ENCODE peak calls at places on chromosomes 7 and 10, in eight cellular contexts. One of them, this sample, is unnamed.

GRCh38 chr7:133376514-133376913 is 123.6 kb downstream of the EXOC4 start:
- DNase-seq in GM23338: no peak
- DNase-seq in OCI-LY7: no peak
- DNase-seq in GM23248: no peak
- DNase-seq in MM.1S: peak; percentile 42
- DNase-seq in hepatocyte: no peak
- DNase-seq in PC-3: no peak
- DNase-seq in HCT116: no peak
- DNase-seq in this sample: no peak

GRCh38 chr10:124912052-124912435 is 29.9 kb upstream of the ZRANB1 start:
- DNase-seq in GM23338: no peak
- DNase-seq in OCI-LY7: no peak
- DNase-seq in GM23248: no peak
- DNase-seq in MM.1S: no peak
- DNase-seq in hepatocyte: no peak
- DNase-seq in PC-3: no peak
- DNase-seq in HCT116: no peak
- DNase-seq in this sample: no peak

GRCh38 chr10:104811166-104811565 is 170.1 kb downstream of the SORCS3 start:
- DNase-seq in GM23338: no peak
- DNase-seq in OCI-LY7: no peak
- DNase-seq in GM23248: no peak
- DNase-seq in MM.1S: no peak
- DNase-seq in hepatocyte: no peak
- DNase-seq in PC-3: no peak
- DNase-seq in HCT116: no peak
- DNase-seq in this sample: no peak

GRCh38 chr10:93710333-93710909 is 8.0 kb upstream of the FRA10AC1 start:
- DNase-seq in GM23338: no peak
- DNase-seq in OCI-LY7: no peak
- DNase-seq in GM23248: no peak
- DNase-seq in MM.1S: no peak
- DNase-seq in hepatocyte: no peak
- DNase-seq in PC-3: no peak
- DNase-seq in HCT116: no peak
- DNase-seq in this sample: no peak

GRCh38 chr7:27237735-27238334 is 4.8 kb upstream of the EVX1 start:
- DNase-seq in GM23338: no peak
- DNase-seq in OCI-LY7: no peak
- DNase-seq in GM23248: peak; percentile 87
- DNase-seq in MM.1S: no peak
- DNase-seq in hepatocyte: no peak
- DNase-seq in PC-3: peak; percentile 58
- DNase-seq in HCT116: no peak
- DNase-seq in this sample: no peak

GRCh38 chr10:79904671-79905321 is 44.1 kb downstream of the SFTPD start:
- DNase-seq in GM23338: peak; percentile 85
- DNase-seq in OCI-LY7: no peak
- DNase-seq in GM23248: peak; percentile 82
- DNase-seq in MM.1S: peak; percentile 63
- DNase-seq in hepatocyte: peak; percentile 72
- DNase-seq in PC-3: peak; percentile 91
- DNase-seq in HCT116: peak; percentile 27
- DNase-seq in this sample: peak; percentile 83

GRCh38 chr7:131352032-131352431 is 24.4 kb downstream of the MKLN1 start:
- DNase-seq in GM23338: no peak
- DNase-seq in OCI-LY7: no peak
- DNase-seq in GM23248: no peak
- DNase-seq in MM.1S: no peak
- DNase-seq in hepatocyte: no peak
- DNase-seq in PC-3: no peak
- DNase-seq in HCT116: no peak
- DNase-seq in this sample: no peak

GRCh38 chr7:5284304-5285281 is 1.9 kb downstream of the SLC29A4 start:
- DNase-seq in GM23338: peak; percentile 95
- DNase-seq in OCI-LY7: peak; percentile 72
- DNase-seq in GM23248: no peak
- DNase-seq in MM.1S: peak; percentile 12
- DNase-seq in hepatocyte: peak; percentile 89
- DNase-seq in PC-3: peak; percentile 29
- DNase-seq in HCT116: peak; percentile 54
- DNase-seq in this sample: peak; percentile 88

GRCh38 chr10:124674768-124675222 is 69.4 kb downstream of the FAM53B start:
- DNase-seq in GM23338: no peak
- DNase-seq in OCI-LY7: no peak
- DNase-seq in GM23248: no peak
- DNase-seq in MM.1S: no peak
- DNase-seq in hepatocyte: no peak
- DNase-seq in PC-3: no peak
- DNase-seq in HCT116: no peak
- DNase-seq in this sample: no peak

GRCh38 chr7:115635876-115636275 is 394.7 kb downstream of the TFEC start:
- DNase-seq in GM23338: no peak
- DNase-seq in OCI-LY7: no peak
- DNase-seq in GM23248: no peak
- DNase-seq in MM.1S: no peak
- DNase-seq in hepatocyte: no peak
- DNase-seq in PC-3: no peak
- DNase-seq in HCT116: no peak
- DNase-seq in this sample: no peak

GRCh38 chr10:114400091-114400490 is 4.2 kb downstream of the AFAP1L2 start:
- DNase-seq in GM23338: no peak
- DNase-seq in OCI-LY7: no peak
- DNase-seq in GM23248: no peak
- DNase-seq in MM.1S: no peak
- DNase-seq in hepatocyte: no peak
- DNase-seq in PC-3: no peak
- DNase-seq in HCT116: no peak
- DNase-seq in this sample: no peak

GRCh38 chr7:117435475-117436043 is 8.3 kb upstream of the ASZ1 start:
- DNase-seq in GM23338: no peak
- DNase-seq in OCI-LY7: no peak
- DNase-seq in GM23248: no peak
- DNase-seq in MM.1S: peak; percentile 28
- DNase-seq in hepatocyte: peak; percentile 28
- DNase-seq in PC-3: peak; percentile 4
- DNase-seq in HCT116: no peak
- DNase-seq in this sample: no peak

GRCh38 chr7:81111781-81112540 is 193.1 kb upstream of the SEMA3C start:
- DNase-seq in GM23338: no peak
- DNase-seq in OCI-LY7: no peak
- DNase-seq in GM23248: peak; percentile 1
- DNase-seq in MM.1S: no peak
- DNase-seq in hepatocyte: peak; percentile 26
- DNase-seq in PC-3: no peak
- DNase-seq in HCT116: no peak
- DNase-seq in this sample: no peak

GRCh38 chr10:689433-690226 is at the start of gene DIP2C:
- DNase-seq in GM23338: peak; percentile 80
- DNase-seq in OCI-LY7: no peak
- DNase-seq in GM23248: peak; percentile 90
- DNase-seq in MM.1S: no peak
- DNase-seq in hepatocyte: peak; percentile 94
- DNase-seq in PC-3: peak; percentile 44
- DNase-seq in HCT116: peak; percentile 16
- DNase-seq in this sample: peak; percentile 94

GRCh38 chr10:70098271-70098670 is 34.4 kb downstream of the AIFM2 start:
- DNase-seq in GM23338: no peak
- DNase-seq in OCI-LY7: no peak
- DNase-seq in GM23248: no peak
- DNase-seq in MM.1S: no peak
- DNase-seq in hepatocyte: no peak
- DNase-seq in PC-3: no peak
- DNase-seq in HCT116: no peak
- DNase-seq in this sample: no peak

GRCh38 chr7:83941300-83941699 is 253.3 kb downstream of the SEMA3A start:
- DNase-seq in GM23338: no peak
- DNase-seq in OCI-LY7: no peak
- DNase-seq in GM23248: no peak
- DNase-seq in MM.1S: no peak
- DNase-seq in hepatocyte: no peak
- DNase-seq in PC-3: peak; percentile 20
- DNase-seq in HCT116: no peak
- DNase-seq in this sample: no peak

GRCh38 chr10:106734220-106734619 is 430.3 kb downstream of the SORCS1 start:
- DNase-seq in GM23338: no peak
- DNase-seq in OCI-LY7: no peak
- DNase-seq in GM23248: no peak
- DNase-seq in MM.1S: no peak
- DNase-seq in hepatocyte: no peak
- DNase-seq in PC-3: no peak
- DNase-seq in HCT116: no peak
- DNase-seq in this sample: no peak

GRCh38 chr7:29989257-29989995 is at the start of gene SCRN1:
- DNase-seq in GM23338: peak; percentile 68
- DNase-seq in OCI-LY7: peak; percentile 81
- DNase-seq in GM23248: peak; percentile 65
- DNase-seq in MM.1S: peak; percentile 19
- DNase-seq in hepatocyte: peak; percentile 84
- DNase-seq in PC-3: peak; percentile 25
- DNase-seq in HCT116: no peak
- DNase-seq in this sample: peak; percentile 80

GRCh38 chr10:130498042-130498441 is 361.9 kb downstream of the GLRX3 start:
- DNase-seq in GM23338: no peak
- DNase-seq in OCI-LY7: no peak
- DNase-seq in GM23248: no peak
- DNase-seq in MM.1S: no peak
- DNase-seq in hepatocyte: no peak
- DNase-seq in PC-3: no peak
- DNase-seq in HCT116: no peak
- DNase-seq in this sample: no peak

GRCh38 chr10:87544750-87545149 is 40.1 kb downstream of the MINPP1 start:
- DNase-seq in GM23338: no peak
- DNase-seq in OCI-LY7: no peak
- DNase-seq in GM23248: peak; percentile 43
- DNase-seq in MM.1S: no peak
- DNase-seq in hepatocyte: no peak
- DNase-seq in PC-3: no peak
- DNase-seq in HCT116: no peak
- DNase-seq in this sample: no peak

GRCh38 chr10:87546971-87547413 is 42.3 kb downstream of the MINPP1 start:
- DNase-seq in GM23338: no peak
- DNase-seq in OCI-LY7: no peak
- DNase-seq in GM23248: peak; percentile 78
- DNase-seq in MM.1S: no peak
- DNase-seq in hepatocyte: no peak
- DNase-seq in PC-3: peak; percentile 76
- DNase-seq in HCT116: no peak
- DNase-seq in this sample: no peak

GRCh38 chr10:87547734-87548311 is 43.1 kb downstream of the MINPP1 start:
- DNase-seq in GM23338: peak; percentile 21
- DNase-seq in OCI-LY7: no peak
- DNase-seq in GM23248: peak; percentile 91
- DNase-seq in MM.1S: no peak
- DNase-seq in hepatocyte: no peak
- DNase-seq in PC-3: peak; percentile 87
- DNase-seq in HCT116: no peak
- DNase-seq in this sample: no peak

GRCh38 chr10:87545783-87546182 is 41.1 kb downstream of the MINPP1 start:
- DNase-seq in GM23338: no peak
- DNase-seq in OCI-LY7: no peak
- DNase-seq in GM23248: peak; percentile 27
- DNase-seq in MM.1S: no peak
- DNase-seq in hepatocyte: no peak
- DNase-seq in PC-3: no peak
- DNase-seq in HCT116: no peak
- DNase-seq in this sample: no peak

GRCh38 chr10:87546221-87546620 is 41.5 kb downstream of the MINPP1 start:
- DNase-seq in GM23338: no peak
- DNase-seq in OCI-LY7: no peak
- DNase-seq in GM23248: peak; percentile 34
- DNase-seq in MM.1S: peak; percentile 77
- DNase-seq in hepatocyte: no peak
- DNase-seq in PC-3: peak; percentile 6
- DNase-seq in HCT116: no peak
- DNase-seq in this sample: no peak
- H3K79me2 ChIP-seq in GM23338: peaks cover 18% of the 10 kb centered on the region
- H3K79me2 ChIP-seq in OCI-LY7: no peaks in the 10 kb centered on the region
- H3K79me2 ChIP-seq in GM23248: peaks cover 31% of the 10 kb centered on the region
- H3K79me2 ChIP-seq in MM.1S: peaks cover 20% of the 10 kb centered on the region
- H3K79me2 ChIP-seq in hepatocyte: peaks cover 20% of the 10 kb centered on the region
- H3K79me2 ChIP-seq in PC-3: peaks cover 10% of the 10 kb centered on the region
- H3K79me2 ChIP-seq in HCT116: peaks cover 7% of the 10 kb centered on the region
- H3K79me2 ChIP-seq in this sample: peaks cover 26% of the 10 kb centered on the region

GRCh38 chr7:33669251-33669670 is 236.1 kb upstream of the BMPER start:
- DNase-seq in GM23338: peak; percentile 51
- DNase-seq in OCI-LY7: no peak
- DNase-seq in GM23248: no peak
- DNase-seq in MM.1S: no peak
- DNase-seq in hepatocyte: no peak
- DNase-seq in PC-3: peak; percentile 77
- DNase-seq in HCT116: no peak
- DNase-seq in this sample: no peak
- TF ChIP-seq EZH2phosphoT487 in GM23338: no peak
- TF ChIP-seq EZH2phosphoT487 in OCI-LY7: no peak
- TF ChIP-seq EZH2phosphoT487 in GM23248: no peak
- TF ChIP-seq EZH2phosphoT487 in MM.1S: no peak
- TF ChIP-seq EZH2phosphoT487 in hepatocyte: no peak
- TF ChIP-seq EZH2phosphoT487 in PC-3: no peak
- TF ChIP-seq EZH2phosphoT487 in HCT116: no peak
- TF ChIP-seq EZH2phosphoT487 in this sample: no peak

GRCh38 chr7:155737590-155737989 is 74.7 kb downstream of the SHH start:
- DNase-seq in GM23338: no peak
- DNase-seq in OCI-LY7: no peak
- DNase-seq in GM23248: no peak
- DNase-seq in MM.1S: no peak
- DNase-seq in hepatocyte: no peak
- DNase-seq in PC-3: no peak
- DNase-seq in HCT116: no peak
- DNase-seq in this sample: no peak
- H3K79me2 ChIP-seq in GM23338: peaks cover 29% of the 10 kb centered on the region
- H3K79me2 ChIP-seq in OCI-LY7: peaks cover 19% of the 10 kb centered on the region
- H3K79me2 ChIP-seq in GM23248: peaks cover 61% of the 10 kb centered on the region
- H3K79me2 ChIP-seq in MM.1S: peaks cover 34% of the 10 kb centered on the region
- H3K79me2 ChIP-seq in hepatocyte: peaks cover 25% of the 10 kb centered on the region
- H3K79me2 ChIP-seq in PC-3: no peaks in the 10 kb centered on the region
- H3K79me2 ChIP-seq in HCT116: peaks cover 28% of the 10 kb centered on the region
- H3K79me2 ChIP-seq in this sample: peaks cover 46% of the 10 kb centered on the region

GRCh38 chr7:157587051-157587450 is 250.2 kb downstream of the DNAJB6 start:
- DNase-seq in GM23338: no peak
- DNase-seq in OCI-LY7: no peak
- DNase-seq in GM23248: no peak
- DNase-seq in MM.1S: no peak
- DNase-seq in hepatocyte: no peak
- DNase-seq in PC-3: no peak
- DNase-seq in HCT116: no peak
- DNase-seq in this sample: no peak

GRCh38 chr7:157588271-157588589 is 251.4 kb downstream of the DNAJB6 start:
- DNase-seq in GM23338: no peak
- DNase-seq in OCI-LY7: no peak
- DNase-seq in GM23248: no peak
- DNase-seq in MM.1S: no peak
- DNase-seq in hepatocyte: no peak
- DNase-seq in PC-3: no peak
- DNase-seq in HCT116: no peak
- DNase-seq in this sample: no peak

GRCh38 chr7:157587487-157588270 is 250.9 kb downstream of the DNAJB6 start:
- DNase-seq in GM23338: no peak
- DNase-seq in OCI-LY7: no peak
- DNase-seq in GM23248: no peak
- DNase-seq in MM.1S: no peak
- DNase-seq in hepatocyte: no peak
- DNase-seq in PC-3: no peak
- DNase-seq in HCT116: no peak
- DNase-seq in this sample: no peak

GRCh38 chr7:157585113-157585861 is 248.5 kb downstream of the DNAJB6 start:
- DNase-seq in GM23338: no peak
- DNase-seq in OCI-LY7: peak; percentile 45
- DNase-seq in GM23248: no peak
- DNase-seq in MM.1S: no peak
- DNase-seq in hepatocyte: no peak
- DNase-seq in PC-3: no peak
- DNase-seq in HCT116: no peak
- DNase-seq in this sample: peak; percentile 24

GRCh38 chr7:157586426-157586955 is 249.7 kb downstream of the DNAJB6 start:
- DNase-seq in GM23338: no peak
- DNase-seq in OCI-LY7: no peak
- DNase-seq in GM23248: no peak
- DNase-seq in MM.1S: no peak
- DNase-seq in hepatocyte: no peak
- DNase-seq in PC-3: no peak
- DNase-seq in HCT116: no peak
- DNase-seq in this sample: no peak
- TF ChIP-seq EZH2phosphoT487 in GM23338: no peak
- TF ChIP-seq EZH2phosphoT487 in OCI-LY7: no peak
- TF ChIP-seq EZH2phosphoT487 in GM23248: no peak
- TF ChIP-seq EZH2phosphoT487 in MM.1S: no peak
- TF ChIP-seq EZH2phosphoT487 in hepatocyte: no peak
- TF ChIP-seq EZH2phosphoT487 in PC-3: no peak
- TF ChIP-seq EZH2phosphoT487 in HCT116: no peak
- TF ChIP-seq EZH2phosphoT487 in this sample: no peak

This sample was measured in neural progenitor cell.